ENCODE peak calls at places on chromosomes 11 and 22, in ten cellular contexts. One of them, this sample, is unnamed. For H3K27me3, the result is how much of the 10 kb centered on the place peaks cover.

GRCh38 chr11:43582837-43583462 is 97.6 kb upstream of the HSD17B12 start:
- DNase-seq in ovary: no peak
- DNase-seq in upper lobe of right lung: no peak
- DNase-seq in brain microvascular endothelial cell: no peak
- DNase-seq in CD8-positive, alpha-beta T cell: no peak
- DNase-seq in CD8-positive, alpha-beta memory T cell: no peak
- DNase-seq in Peyer's patch: no peak
- DNase-seq in cardiac muscle cell: peak
- DNase-seq in naive thymus-derived CD4-positive, alpha-beta T cell: no peak
- DNase-seq in endodermal cell: peak
- DNase-seq in this sample: no peak

GRCh38 chr11:94504689-94505293 is 7.5 kb upstream of the C11orf97 start:
- DNase-seq in naive thymus-derived CD4-positive, alpha-beta T cell: no peak
- DNase-seq in Peyer's patch: no peak
- DNase-seq in CD8-positive, alpha-beta memory T cell: peak
- DNase-seq in cardiac muscle cell: peak
- DNase-seq in upper lobe of right lung: no peak
- DNase-seq in endodermal cell: no peak
- DNase-seq in CD8-positive, alpha-beta T cell: no peak
- DNase-seq in ovary: no peak
- DNase-seq in brain microvascular endothelial cell: peak
- DNase-seq in this sample: no peak

GRCh38 chr11:12155696-12156095 is 45.3 kb downstream of the MICAL2 start:
- DNase-seq in Peyer's patch: no peak
- DNase-seq in naive thymus-derived CD4-positive, alpha-beta T cell: peak
- DNase-seq in upper lobe of right lung: no peak
- DNase-seq in CD8-positive, alpha-beta memory T cell: no peak
- DNase-seq in cardiac muscle cell: no peak
- DNase-seq in ovary: no peak
- DNase-seq in brain microvascular endothelial cell: no peak
- DNase-seq in CD8-positive, alpha-beta T cell: no peak
- DNase-seq in endodermal cell: no peak
- DNase-seq in this sample: peak

GRCh38 chr11:45259607-45260006 is 26.5 kb downstream of the SYT13 start:
- DNase-seq in naive thymus-derived CD4-positive, alpha-beta T cell: no peak
- DNase-seq in CD8-positive, alpha-beta memory T cell: no peak
- DNase-seq in cardiac muscle cell: no peak
- DNase-seq in CD8-positive, alpha-beta T cell: no peak
- DNase-seq in Peyer's patch: peak
- DNase-seq in upper lobe of right lung: no peak
- DNase-seq in endodermal cell: no peak
- DNase-seq in ovary: no peak
- DNase-seq in brain microvascular endothelial cell: no peak
- DNase-seq in this sample: no peak

GRCh38 chr11:10004526-10005113 is 289.4 kb downstream of the SBF2 start:
- DNase-seq in CD8-positive, alpha-beta T cell: no peak
- DNase-seq in CD8-positive, alpha-beta memory T cell: no peak
- DNase-seq in endodermal cell: peak
- DNase-seq in ovary: no peak
- DNase-seq in cardiac muscle cell: no peak
- DNase-seq in brain microvascular endothelial cell: no peak
- DNase-seq in naive thymus-derived CD4-positive, alpha-beta T cell: no peak
- DNase-seq in upper lobe of right lung: no peak
- DNase-seq in Peyer's patch: no peak
- DNase-seq in this sample: no peak

GRCh38 chr22:36055376-36056310 is 27.0 kb upstream of the RBFOX2 start:
- DNase-seq in endodermal cell: no peak
- DNase-seq in CD8-positive, alpha-beta memory T cell: no peak
- DNase-seq in upper lobe of right lung: no peak
- DNase-seq in naive thymus-derived CD4-positive, alpha-beta T cell: no peak
- DNase-seq in cardiac muscle cell: no peak
- DNase-seq in CD8-positive, alpha-beta T cell: no peak
- DNase-seq in Peyer's patch: no peak
- DNase-seq in brain microvascular endothelial cell: peak
- DNase-seq in ovary: no peak
- DNase-seq in this sample: no peak

GRCh38 chr11:16917941-16918340 is 96.3 kb downstream of the PLEKHA7 start:
- DNase-seq in Peyer's patch: no peak
- DNase-seq in naive thymus-derived CD4-positive, alpha-beta T cell: no peak
- DNase-seq in CD8-positive, alpha-beta memory T cell: no peak
- DNase-seq in upper lobe of right lung: no peak
- DNase-seq in brain microvascular endothelial cell: peak
- DNase-seq in CD8-positive, alpha-beta T cell: no peak
- DNase-seq in ovary: no peak
- DNase-seq in cardiac muscle cell: no peak
- DNase-seq in endodermal cell: no peak
- DNase-seq in this sample: no peak

GRCh38 chr22:29801796-29802195 is 34.6 kb downstream of the UQCR10 start:
- DNase-seq in CD8-positive, alpha-beta memory T cell: no peak
- DNase-seq in brain microvascular endothelial cell: no peak
- DNase-seq in CD8-positive, alpha-beta T cell: no peak
- DNase-seq in ovary: no peak
- DNase-seq in naive thymus-derived CD4-positive, alpha-beta T cell: no peak
- DNase-seq in upper lobe of right lung: no peak
- DNase-seq in cardiac muscle cell: no peak
- DNase-seq in Peyer's patch: no peak
- DNase-seq in endodermal cell: no peak
- DNase-seq in this sample: no peak

GRCh38 chr22:22883090-22883727 is 4.4 kb upstream of the IGLL5 start:
- DNase-seq in CD8-positive, alpha-beta memory T cell: no peak
- DNase-seq in naive thymus-derived CD4-positive, alpha-beta T cell: no peak
- DNase-seq in Peyer's patch: no peak
- DNase-seq in cardiac muscle cell: no peak
- DNase-seq in endodermal cell: peak
- DNase-seq in CD8-positive, alpha-beta T cell: no peak
- DNase-seq in upper lobe of right lung: no peak
- DNase-seq in ovary: no peak
- DNase-seq in brain microvascular endothelial cell: no peak
- DNase-seq in this sample: no peak

GRCh38 chr11:73750238-73750637 is 10.6 kb downstream of the RAB6A start:
- DNase-seq in CD8-positive, alpha-beta T cell: no peak
- DNase-seq in ovary: no peak
- DNase-seq in brain microvascular endothelial cell: no peak
- DNase-seq in naive thymus-derived CD4-positive, alpha-beta T cell: no peak
- DNase-seq in CD8-positive, alpha-beta memory T cell: no peak
- DNase-seq in upper lobe of right lung: no peak
- DNase-seq in Peyer's patch: peak
- DNase-seq in endodermal cell: no peak
- DNase-seq in cardiac muscle cell: no peak
- DNase-seq in this sample: no peak

GRCh38 chr22:31291716-31292644 is at the start of gene PIK3IP1:
- DNase-seq in endodermal cell: peak
- DNase-seq in upper lobe of right lung: peak
- DNase-seq in ovary: peak
- DNase-seq in cardiac muscle cell: peak
- DNase-seq in CD8-positive, alpha-beta T cell: peak
- DNase-seq in Peyer's patch: peak
- DNase-seq in brain microvascular endothelial cell: peak
- DNase-seq in naive thymus-derived CD4-positive, alpha-beta T cell: peak
- DNase-seq in CD8-positive, alpha-beta memory T cell: peak
- DNase-seq in this sample: peak

GRCh38 chr11:116371146-116371545 is 401.6 kb downstream of the BUD13 start:
- DNase-seq in brain microvascular endothelial cell: no peak
- DNase-seq in ovary: no peak
- DNase-seq in upper lobe of right lung: no peak
- DNase-seq in Peyer's patch: no peak
- DNase-seq in CD8-positive, alpha-beta T cell: no peak
- DNase-seq in cardiac muscle cell: no peak
- DNase-seq in naive thymus-derived CD4-positive, alpha-beta T cell: no peak
- DNase-seq in CD8-positive, alpha-beta memory T cell: no peak
- DNase-seq in endodermal cell: no peak
- DNase-seq in this sample: no peak

GRCh38 chr11:9029477-9029876 is 25.7 kb upstream of the NRIP3 start:
- DNase-seq in ovary: no peak
- DNase-seq in endodermal cell: no peak
- DNase-seq in CD8-positive, alpha-beta T cell: no peak
- DNase-seq in brain microvascular endothelial cell: no peak
- DNase-seq in Peyer's patch: no peak
- DNase-seq in cardiac muscle cell: no peak
- DNase-seq in CD8-positive, alpha-beta memory T cell: no peak
- DNase-seq in naive thymus-derived CD4-positive, alpha-beta T cell: no peak
- DNase-seq in upper lobe of right lung: no peak
- DNase-seq in this sample: no peak

GRCh38 chr11:5380740-5381342 is 2.8 kb upstream of the OR51M1 start:
- DNase-seq in naive thymus-derived CD4-positive, alpha-beta T cell: peak
- DNase-seq in upper lobe of right lung: no peak
- DNase-seq in CD8-positive, alpha-beta memory T cell: no peak
- DNase-seq in ovary: no peak
- DNase-seq in Peyer's patch: peak
- DNase-seq in cardiac muscle cell: peak
- DNase-seq in endodermal cell: peak
- DNase-seq in CD8-positive, alpha-beta T cell: no peak
- DNase-seq in brain microvascular endothelial cell: peak
- DNase-seq in this sample: no peak

GRCh38 chr11:17411418-17411817 is 23.0 kb upstream of the KCNJ11 start:
- DNase-seq in CD8-positive, alpha-beta memory T cell: no peak
- DNase-seq in endodermal cell: no peak
- DNase-seq in brain microvascular endothelial cell: no peak
- DNase-seq in cardiac muscle cell: no peak
- DNase-seq in Peyer's patch: no peak
- DNase-seq in naive thymus-derived CD4-positive, alpha-beta T cell: no peak
- DNase-seq in ovary: no peak
- DNase-seq in upper lobe of right lung: no peak
- DNase-seq in CD8-positive, alpha-beta T cell: no peak
- DNase-seq in this sample: peak

GRCh38 chr11:19349340-19350025 is 108.7 kb upstream of the E2F8 start:
- DNase-seq in cardiac muscle cell: no peak
- DNase-seq in CD8-positive, alpha-beta T cell: no peak
- DNase-seq in ovary: no peak
- DNase-seq in brain microvascular endothelial cell: no peak
- DNase-seq in CD8-positive, alpha-beta memory T cell: no peak
- DNase-seq in naive thymus-derived CD4-positive, alpha-beta T cell: no peak
- DNase-seq in Peyer's patch: no peak
- DNase-seq in upper lobe of right lung: no peak
- DNase-seq in endodermal cell: no peak
- DNase-seq in this sample: no peak

GRCh38 chr22:41009222-41009948 is 58.2 kb downstream of the RBX1 start:
- DNase-seq in Peyer's patch: no peak
- DNase-seq in naive thymus-derived CD4-positive, alpha-beta T cell: no peak
- DNase-seq in brain microvascular endothelial cell: no peak
- DNase-seq in CD8-positive, alpha-beta memory T cell: no peak
- DNase-seq in CD8-positive, alpha-beta T cell: no peak
- DNase-seq in upper lobe of right lung: peak
- DNase-seq in endodermal cell: no peak
- DNase-seq in ovary: no peak
- DNase-seq in cardiac muscle cell: no peak
- DNase-seq in this sample: no peak

GRCh38 chr11:94787798-94788197 is 19.6 kb downstream of the AMOTL1 start:
- DNase-seq in brain microvascular endothelial cell: no peak
- DNase-seq in Peyer's patch: no peak
- DNase-seq in CD8-positive, alpha-beta T cell: no peak
- DNase-seq in naive thymus-derived CD4-positive, alpha-beta T cell: no peak
- DNase-seq in upper lobe of right lung: no peak
- DNase-seq in ovary: no peak
- DNase-seq in endodermal cell: no peak
- DNase-seq in CD8-positive, alpha-beta memory T cell: no peak
- DNase-seq in cardiac muscle cell: no peak
- DNase-seq in this sample: no peak

GRCh38 chr11:19597194-19597593 is 115.4 kb upstream of the NAV2 start:
- DNase-seq in CD8-positive, alpha-beta memory T cell: no peak
- DNase-seq in cardiac muscle cell: no peak
- DNase-seq in brain microvascular endothelial cell: peak
- DNase-seq in CD8-positive, alpha-beta T cell: no peak
- DNase-seq in naive thymus-derived CD4-positive, alpha-beta T cell: no peak
- DNase-seq in Peyer's patch: no peak
- DNase-seq in endodermal cell: no peak
- DNase-seq in upper lobe of right lung: no peak
- DNase-seq in ovary: no peak
- DNase-seq in this sample: no peak

GRCh38 chr11:27456802-27457329 is 15.7 kb downstream of the LGR4 start:
- DNase-seq in Peyer's patch: no peak
- DNase-seq in upper lobe of right lung: no peak
- DNase-seq in endodermal cell: no peak
- DNase-seq in CD8-positive, alpha-beta memory T cell: no peak
- DNase-seq in naive thymus-derived CD4-positive, alpha-beta T cell: no peak
- DNase-seq in brain microvascular endothelial cell: no peak
- DNase-seq in cardiac muscle cell: no peak
- DNase-seq in CD8-positive, alpha-beta T cell: no peak
- DNase-seq in ovary: no peak
- DNase-seq in this sample: no peak
- H3K27ac ChIP-seq in Peyer's patch: no peak
- H3K27ac ChIP-seq in upper lobe of right lung: no peak
- H3K27ac ChIP-seq in endodermal cell: no peak
- H3K27ac ChIP-seq in CD8-positive, alpha-beta memory T cell: no peak
- H3K27ac ChIP-seq in naive thymus-derived CD4-positive, alpha-beta T cell: no peak
- H3K27ac ChIP-seq in brain microvascular endothelial cell: peak
- H3K27ac ChIP-seq in cardiac muscle cell: no peak
- H3K27ac ChIP-seq in CD8-positive, alpha-beta T cell: no peak
- H3K27ac ChIP-seq in ovary: no peak
- H3K27ac ChIP-seq in this sample: no peak

GRCh38 chr11:64736654-64737053 is 7.3 kb downstream of the RASGRP2 start:
- DNase-seq in naive thymus-derived CD4-positive, alpha-beta T cell: no peak
- DNase-seq in upper lobe of right lung: no peak
- DNase-seq in brain microvascular endothelial cell: no peak
- DNase-seq in CD8-positive, alpha-beta memory T cell: no peak
- DNase-seq in endodermal cell: no peak
- DNase-seq in Peyer's patch: no peak
- DNase-seq in ovary: no peak
- DNase-seq in cardiac muscle cell: no peak
- DNase-seq in CD8-positive, alpha-beta T cell: peak
- DNase-seq in this sample: peak
- H3K27me3 ChIP-seq in naive thymus-derived CD4-positive, alpha-beta T cell: under half
- H3K27me3 ChIP-seq in upper lobe of right lung: under half
- H3K27me3 ChIP-seq in brain microvascular endothelial cell: under half
- H3K27me3 ChIP-seq in CD8-positive, alpha-beta memory T cell: under half
- H3K27me3 ChIP-seq in endodermal cell: under half
- H3K27me3 ChIP-seq in Peyer's patch: under half
- H3K27me3 ChIP-seq in ovary: under half
- H3K27me3 ChIP-seq in cardiac muscle cell: under half
- H3K27me3 ChIP-seq in CD8-positive, alpha-beta T cell: under half
- H3K27me3 ChIP-seq in this sample: under half

GRCh38 chr11:84501750-84502149 is 1125.4 kb downstream of the DLG2 start:
- DNase-seq in ovary: no peak
- DNase-seq in brain microvascular endothelial cell: no peak
- DNase-seq in Peyer's patch: no peak
- DNase-seq in endodermal cell: no peak
- DNase-seq in cardiac muscle cell: no peak
- DNase-seq in CD8-positive, alpha-beta T cell: no peak
- DNase-seq in upper lobe of right lung: no peak
- DNase-seq in CD8-positive, alpha-beta memory T cell: no peak
- DNase-seq in naive thymus-derived CD4-positive, alpha-beta T cell: no peak
- DNase-seq in this sample: no peak
- H3K27ac ChIP-seq in ovary: no peak
- H3K27ac ChIP-seq in brain microvascular endothelial cell: no peak
- H3K27ac ChIP-seq in Peyer's patch: no peak
- H3K27ac ChIP-seq in endodermal cell: no peak
- H3K27ac ChIP-seq in cardiac muscle cell: no peak
- H3K27ac ChIP-seq in CD8-positive, alpha-beta T cell: no peak
- H3K27ac ChIP-seq in upper lobe of right lung: no peak
- H3K27ac ChIP-seq in CD8-positive, alpha-beta memory T cell: no peak
- H3K27ac ChIP-seq in naive thymus-derived CD4-positive, alpha-beta T cell: no peak
- H3K27ac ChIP-seq in this sample: no peak

DNA sequence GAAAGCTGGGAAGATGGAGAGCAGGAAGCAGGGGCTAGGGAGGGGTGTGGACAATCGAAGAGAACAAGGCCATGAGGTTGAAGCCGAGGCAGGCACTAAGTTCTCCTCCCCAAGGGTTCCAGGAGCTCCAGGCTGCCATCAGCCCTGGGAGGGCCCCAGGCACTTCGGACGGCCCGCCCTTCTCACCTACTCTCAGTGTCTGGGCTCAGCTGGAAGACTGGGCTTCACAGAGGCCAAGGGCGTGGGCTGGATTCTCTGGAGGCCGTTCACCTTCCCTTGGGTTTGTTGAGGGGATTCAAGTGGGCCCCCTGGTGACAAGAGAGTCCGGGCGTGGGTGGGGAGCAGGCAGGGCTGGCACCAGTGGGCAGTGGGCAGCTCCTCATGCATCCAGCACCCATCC is 74.5 kb downstream of the RTL6 start:
- DNase-seq in brain microvascular endothelial cell: no peak
- DNase-seq in endodermal cell: peak
- DNase-seq in ovary: no peak
- DNase-seq in cardiac muscle cell: no peak
- DNase-seq in naive thymus-derived CD4-positive, alpha-beta T cell: no peak
- DNase-seq in CD8-positive, alpha-beta T cell: no peak
- DNase-seq in upper lobe of right lung: peak
- DNase-seq in CD8-positive, alpha-beta memory T cell: no peak
- DNase-seq in Peyer's patch: no peak
- DNase-seq in this sample: peak
- H3K27me3 ChIP-seq in brain microvascular endothelial cell: under half
- H3K27me3 ChIP-seq in endodermal cell: under half
- H3K27me3 ChIP-seq in ovary: under half
- H3K27me3 ChIP-seq in cardiac muscle cell: under half
- H3K27me3 ChIP-seq in naive thymus-derived CD4-positive, alpha-beta T cell: under half
- H3K27me3 ChIP-seq in CD8-positive, alpha-beta T cell: under half
- H3K27me3 ChIP-seq in upper lobe of right lung: under half
- H3K27me3 ChIP-seq in CD8-positive, alpha-beta memory T cell: under half
- H3K27me3 ChIP-seq in Peyer's patch: under half
- H3K27me3 ChIP-seq in this sample: under half